ENCODE peak calls at places on chromosome 13, in six cellular contexts. Y is H9, M is mammary epithelial cell, H is psoas muscle, D is ascending aorta, U is body of pancreas. C is an unnamed sample.
A peak's percentile ranks its signal among the peaks of the same experiment; 100 is the strongest.

GRCh38 chr13:29909975-29910674 is 59.7 kb upstream of the UBL3 start:
- DNase-seq in M (peak; percentile 81), U (no peak), H (peak; percentile 57), D (no peak), Y (no peak), C (no peak)

GRCh38 chr13:32086366-32086765 is 54.8 kb downstream of the FRY start:
- DNase-seq in H (no peak), U (no peak), M (no peak), D (no peak), Y (no peak), C (no peak)

GRCh38 chr13:90445179-90445578 is 902.3 kb upstream of the MIR17HG start:
- DNase-seq in U (peak; percentile 16), M (peak; percentile 80), D (peak; percentile 67), H (no peak), Y (peak; percentile 38), C (no peak)

GRCh38 chr13:99433543-99434075 is 67.7 kb upstream of the TM9SF2 start:
- DNase-seq in Y (no peak), M (no peak), U (no peak), H (no peak), D (no peak), C (no peak)

GRCh38 chr13:52812941-52813340 is 35.5 kb downstream of the PCDH8 start:
- DNase-seq in M (no peak), D (no peak), U (no peak), H (no peak), Y (no peak), C (no peak)

GRCh38 chr13:44815507-44816074 is 173.7 kb downstream of the NUFIP1 start:
- DNase-seq in H (no peak), U (peak; percentile 65), D (peak; percentile 67), Y (peak; percentile 46), M (peak; percentile 92), C (no peak)

GRCh38 chr13:51096131-51096530 is 14.9 kb downstream of the C13orf42 start:
- DNase-seq in U (no peak), M (no peak), H (no peak), D (no peak), Y (no peak), C (no peak)

GRCh38 chr13:99281811-99282263 is 23.7 kb upstream of the GPR18 start:
- DNase-seq in D (peak; percentile 83), M (no peak), Y (no peak), U (peak; percentile 68), H (peak; percentile 85), C (peak; percentile 77)

GRCh38 chr13:80379245-80379644 is 38.3 kb upstream of the SPRY2 start:
- DNase-seq in Y (no peak), D (no peak), M (peak; percentile 63), U (no peak), H (no peak), C (no peak)

GRCh38 chr13:33099860-33100259 is 83.6 kb downstream of the KL start:
- DNase-seq in M (no peak), H (no peak), U (no peak), D (no peak), Y (no peak), C (no peak)

GRCh38 chr13:92966341-92966740 is 260.3 kb upstream of the GPC6 start:
- DNase-seq in H (no peak), U (no peak), M (no peak), Y (no peak), D (no peak), C (no peak)

GRCh38 chr13:92390217-92390616 is 836.4 kb upstream of the GPC6 start:
- DNase-seq in H (no peak), U (no peak), D (no peak), M (no peak), Y (no peak), C (no peak)

GRCh38 chr13:93624371-93624777 is 397.8 kb downstream of the GPC6 start:
- DNase-seq in U (no peak), D (no peak), Y (no peak), H (no peak), M (no peak), C (no peak)

GRCh38 chr13:39892731-39893293 is 237.3 kb downstream of the COG6 start:
- DNase-seq in U (peak; percentile 16), D (no peak), M (no peak), H (no peak), Y (no peak), C (peak; percentile 19)

GRCh38 chr13:59946924-59947323 is 216.8 kb downstream of the DIAPH3 start:
- DNase-seq in D (no peak), Y (no peak), H (no peak), M (no peak), U (no peak), C (no peak)

GRCh38 chr13:30464496-30465351 is 1.0 kb downstream of the HMGB1 start:
- DNase-seq in U (peak; percentile 81), Y (peak; percentile 63), D (peak; percentile 84), H (peak; percentile 88), M (peak; percentile 78), C (peak; percentile 87)

GRCh38 chr13:50991624-50992610 is 82.3 kb downstream of the RNASEH2B start:
- DNase-seq in U (no peak), D (no peak), H (peak; percentile 27), Y (no peak), M (no peak), C (no peak)

GRCh38 chr13:100751826-100752225 is 77.2 kb upstream of the TMTC4 start:
- DNase-seq in M (no peak), H (no peak), U (no peak), Y (no peak), D (no peak), C (no peak)

DNA sequence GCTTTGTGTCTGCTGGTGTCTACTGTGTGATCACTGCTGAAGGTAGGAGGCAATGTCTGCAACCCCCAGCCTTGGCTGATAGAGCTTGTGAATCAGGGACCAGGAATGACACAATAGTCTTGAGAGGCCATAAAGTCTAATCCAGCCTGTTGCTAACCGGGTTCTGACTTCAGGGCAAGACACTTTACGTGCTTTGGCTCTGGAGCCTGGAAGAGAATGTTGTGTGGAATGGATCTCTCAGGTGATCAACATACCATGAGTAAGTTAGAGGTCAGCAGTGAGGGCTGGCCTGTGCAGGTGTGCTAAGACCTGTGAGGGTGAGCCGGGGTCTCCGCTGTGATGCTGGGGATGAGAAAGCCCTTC is 5.6 kb downstream of the COL4A2 start:
- DNase-seq in H (no peak), M (peak; percentile 41), D (peak; percentile 83), Y (peak; percentile 17), U (no peak), C (no peak)
- TF ChIP-seq CTCF in H (no peak), M (peak; percentile 12), D (no peak), Y (no peak), U (no peak), C (no peak)

DNA sequence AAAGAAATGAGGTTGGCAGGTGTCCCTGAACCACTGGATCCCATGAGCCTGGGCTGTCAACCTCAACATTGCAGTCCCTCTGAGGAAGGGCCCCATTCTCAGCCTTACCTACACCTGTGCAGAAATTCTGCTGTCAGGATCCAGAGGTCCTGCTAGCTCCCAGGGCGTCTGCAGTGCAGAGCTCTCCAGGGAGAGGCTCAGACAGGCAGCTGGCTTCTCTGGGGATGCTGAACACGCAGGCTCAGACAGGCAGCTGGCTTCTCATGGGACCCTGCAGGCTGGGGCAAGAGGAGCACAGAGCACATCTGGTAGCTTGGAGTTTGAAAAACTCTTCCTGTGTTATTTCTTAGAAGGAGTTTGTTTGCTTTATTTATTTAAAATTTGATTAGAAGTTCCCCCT is 50.9 kb downstream of the TMEM255B start:
- DNase-seq in H (no peak), Y (no peak), U (no peak), M (no peak), D (no peak), C (no peak)
- H3K9me3 ChIP-seq in H (no peaks in the 10 kb centered on the region), Y (no peaks in the 10 kb centered on the region), U (no peaks in the 10 kb centered on the region), M (peaks cover 9% of the 10 kb centered on the region), D (no peaks in the 10 kb centered on the region), C (no peaks in the 10 kb centered on the region)

GRCh38 chr13:24270639-24271131 is 38.7 kb upstream of the C1QTNF9 start:
- DNase-seq in M (peak; percentile 28), H (peak; percentile 63), Y (no peak), D (peak; percentile 87), U (peak; percentile 82), C (peak; percentile 71)

GRCh38 chr13:24271231-24271610 is 38.2 kb upstream of the C1QTNF9 start:
- DNase-seq in M (no peak), U (no peak), H (no peak), D (no peak), Y (no peak), C (no peak)

GRCh38 chr13:24267801-24268200 is 41.6 kb upstream of the C1QTNF9 start:
- DNase-seq in Y (no peak), H (no peak), U (no peak), M (no peak), D (no peak), C (no peak)

GRCh38 chr13:24271611-24272451 is 37.5 kb upstream of the C1QTNF9 start:
- DNase-seq in H (peak; percentile 71), D (peak; percentile 75), Y (no peak), U (peak; percentile 88), M (peak; percentile 47), C (peak; percentile 85)

DNA sequence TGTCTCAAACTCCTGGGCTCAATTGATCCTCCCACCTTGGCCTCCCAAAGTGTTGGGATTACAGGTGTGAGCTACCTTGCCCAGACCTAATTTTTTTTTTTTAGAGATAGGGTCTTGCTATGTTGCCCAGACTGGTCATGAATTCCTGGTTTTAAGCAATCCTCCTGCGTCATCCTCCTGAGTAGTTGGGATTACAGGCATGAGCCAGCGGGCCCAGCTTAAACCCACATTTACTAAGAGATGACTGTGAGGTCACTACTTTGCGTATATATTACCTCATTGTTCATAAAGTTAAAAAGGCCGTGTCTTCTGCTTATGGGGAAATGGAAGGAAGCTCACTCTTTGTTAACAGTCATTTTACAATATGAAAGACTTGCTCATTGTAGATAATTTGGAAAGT is 39.6 kb upstream of the C1QTNF9 start:
- DNase-seq in H (no peak), U (no peak), D (no peak), M (peak; percentile 5), Y (no peak), C (no peak)
- H3K4me1 ChIP-seq in H (no peaks in the 10 kb centered on the region), U (peaks cover 68% of the 10 kb centered on the region), D (peaks cover 10% of the 10 kb centered on the region), M (no peaks in the 10 kb centered on the region), Y (no peaks in the 10 kb centered on the region), C (peaks cover 41% of the 10 kb centered on the region)

GRCh38 chr13:47121092-47121763 is 224.4 kb upstream of the HTR2A start:
- DNase-seq in H (no peak), M (peak; percentile 21), D (no peak), U (no peak), Y (no peak), C (no peak)
- TF ChIP-seq CTCF in H (no peak), M (no peak), D (no peak), U (no peak), Y (no peak), C (no peak)

DNA sequence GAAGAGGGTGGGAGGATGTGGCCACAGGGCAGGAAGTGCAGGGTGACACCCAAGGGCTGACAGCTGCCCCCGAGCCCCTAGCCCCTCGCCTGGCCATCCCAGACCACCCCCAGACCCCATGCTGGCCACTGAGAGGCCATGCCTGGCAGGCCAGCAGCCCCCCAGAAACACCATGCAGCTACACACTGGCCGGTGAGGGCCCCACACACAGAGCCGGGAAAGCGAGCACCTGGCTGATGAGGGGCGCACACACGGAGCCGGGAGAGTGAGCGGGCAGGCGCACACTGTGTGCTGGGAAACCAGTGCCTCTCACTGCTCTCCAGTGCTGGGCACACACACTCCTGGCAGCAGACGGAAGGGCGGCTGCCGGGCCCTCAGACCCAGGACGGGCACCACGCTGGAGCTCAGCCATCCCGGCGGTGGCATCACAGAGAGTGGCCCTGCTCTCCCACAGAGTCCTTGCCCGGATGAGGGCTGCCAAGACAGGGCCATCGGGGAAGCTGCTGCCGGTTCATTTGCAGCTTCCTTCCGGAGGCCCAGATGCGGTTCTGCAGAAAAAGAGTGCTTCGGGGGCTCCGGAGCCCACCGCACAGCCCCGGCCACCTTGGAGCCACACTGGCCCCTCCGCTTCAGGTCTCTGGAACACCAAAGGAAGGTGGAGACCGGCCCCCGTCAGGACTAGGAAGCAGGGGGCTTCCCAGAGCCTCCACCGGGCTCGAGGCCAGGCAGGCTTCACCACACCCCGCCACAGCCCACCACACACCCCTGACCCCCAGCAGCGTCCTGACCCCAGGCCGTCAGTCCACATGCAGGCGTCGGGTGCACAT is 76.4 kb downstream of the SPACA7 start:
- DNase-seq in M (no peak), H (peak; percentile 28), U (no peak), D (no peak), Y (peak; percentile 20), C (no peak)
- H3K9me3 ChIP-seq in M (peaks cover 13% of the 10 kb centered on the region), H (no peaks in the 10 kb centered on the region), U (no peaks in the 10 kb centered on the region), D (no peaks in the 10 kb centered on the region), Y (no peaks in the 10 kb centered on the region), C (no peaks in the 10 kb centered on the region)

C was measured in Peyer's patch.